ENCODE peak calls at places on chromosomes 4 and X, in five cellular contexts. One of them, this sample, is unnamed. For H3K9me3 and H3K4me1, the result is how much of the 10 kb centered on the place peaks cover.

GRCh38 chrX:29587107-29587506 is 628.3 kb upstream of the MAGEB2 start:
- DNase-seq in pancreas: no peak
- DNase-seq in MM.1S: no peak
- DNase-seq in right cardiac atrium: no peak
- DNase-seq in astrocyte: no peak
- DNase-seq in this sample: peak

GRCh38 chr4:186770446-186771175 is 47.0 kb upstream of the FAT1 start:
- DNase-seq in MM.1S: no peak
- DNase-seq in right cardiac atrium: no peak
- DNase-seq in astrocyte: peak
- DNase-seq in pancreas: no peak
- DNase-seq in this sample: no peak

GRCh38 chr4:4969298-4969697 is 50.0 kb downstream of the CYTL1 start:
- DNase-seq in MM.1S: no peak
- DNase-seq in pancreas: no peak
- DNase-seq in astrocyte: no peak
- DNase-seq in right cardiac atrium: peak
- DNase-seq in this sample: no peak

GRCh38 chr4:164768516-164768915 is 14.6 kb downstream of the SMIM31 start:
- DNase-seq in astrocyte: no peak
- DNase-seq in MM.1S: peak
- DNase-seq in right cardiac atrium: no peak
- DNase-seq in pancreas: no peak
- DNase-seq in this sample: no peak

GRCh38 chrX:119541188-119541587 is 24.0 kb downstream of the STEEP1 start:
- DNase-seq in MM.1S: no peak
- DNase-seq in astrocyte: peak
- DNase-seq in pancreas: no peak
- DNase-seq in right cardiac atrium: no peak
- DNase-seq in this sample: no peak

GRCh38 chr4:185578284-185578683 is 43.0 kb upstream of the PDLIM3 start:
- DNase-seq in MM.1S: no peak
- DNase-seq in right cardiac atrium: no peak
- DNase-seq in astrocyte: no peak
- DNase-seq in pancreas: no peak
- DNase-seq in this sample: no peak

GRCh38 chr4:73067971-73068394 is 1.5 kb downstream of the COX18 start:
- DNase-seq in astrocyte: peak
- DNase-seq in right cardiac atrium: no peak
- DNase-seq in pancreas: no peak
- DNase-seq in MM.1S: no peak
- DNase-seq in this sample: no peak

GRCh38 chr4:83197555-83198235 is 83.2 kb upstream of the PLAC8 start:
- DNase-seq in right cardiac atrium: peak
- DNase-seq in MM.1S: no peak
- DNase-seq in astrocyte: no peak
- DNase-seq in pancreas: no peak
- DNase-seq in this sample: no peak

GRCh38 chrX:65723706-65724105 is 56.3 kb downstream of the MSN start:
- DNase-seq in MM.1S: peak
- DNase-seq in astrocyte: no peak
- DNase-seq in right cardiac atrium: no peak
- DNase-seq in pancreas: no peak
- DNase-seq in this sample: peak

GRCh38 chr4:86960557-86960959 is 25.7 kb downstream of the AFF1 start:
- DNase-seq in right cardiac atrium: no peak
- DNase-seq in pancreas: no peak
- DNase-seq in astrocyte: no peak
- DNase-seq in MM.1S: no peak
- DNase-seq in this sample: no peak

GRCh38 chr4:106595906-106596305 is 227.3 kb upstream of the GIMD1 start:
- DNase-seq in pancreas: no peak
- DNase-seq in right cardiac atrium: no peak
- DNase-seq in astrocyte: no peak
- DNase-seq in MM.1S: no peak
- DNase-seq in this sample: no peak

GRCh38 chr4:88526221-88526815 is 2.7 kb upstream of the PYURF start:
- DNase-seq in astrocyte: no peak
- DNase-seq in right cardiac atrium: no peak
- DNase-seq in MM.1S: peak
- DNase-seq in pancreas: no peak
- DNase-seq in this sample: no peak

GRCh38 chr4:119729815-119730643 is 101.4 kb upstream of the PDE5A start:
- DNase-seq in astrocyte: peak
- DNase-seq in MM.1S: no peak
- DNase-seq in right cardiac atrium: peak
- DNase-seq in pancreas: peak
- DNase-seq in this sample: no peak

GRCh38 chrX:153739754-153740486 is 15.3 kb downstream of the ABCD1 start:
- DNase-seq in astrocyte: no peak
- DNase-seq in pancreas: no peak
- DNase-seq in right cardiac atrium: peak
- DNase-seq in MM.1S: no peak
- DNase-seq in this sample: no peak

GRCh38 chr4:111793686-111794085 is 351.6 kb upstream of the FAM241A start:
- DNase-seq in pancreas: no peak
- DNase-seq in right cardiac atrium: no peak
- DNase-seq in astrocyte: no peak
- DNase-seq in MM.1S: no peak
- DNase-seq in this sample: no peak

GRCh38 chr4:146095091-146095690 is 80.3 kb upstream of the LSM6 start:
- DNase-seq in astrocyte: peak
- DNase-seq in pancreas: peak
- DNase-seq in right cardiac atrium: no peak
- DNase-seq in MM.1S: peak
- DNase-seq in this sample: no peak

GRCh38 chrX:115562492-115562872 is 1.5 kb downstream of the PLS3 start:
- DNase-seq in right cardiac atrium: no peak
- DNase-seq in pancreas: no peak
- DNase-seq in astrocyte: peak
- DNase-seq in MM.1S: no peak
- DNase-seq in this sample: no peak

GRCh38 chrX:23451266-23451665 is 116.6 kb downstream of the PTCHD1 start:
- DNase-seq in MM.1S: no peak
- DNase-seq in right cardiac atrium: no peak
- DNase-seq in pancreas: no peak
- DNase-seq in astrocyte: no peak
- DNase-seq in this sample: no peak

GRCh38 chrX:7252013-7252610 is 104.2 kb upstream of the PUDP start:
- DNase-seq in MM.1S: peak
- DNase-seq in right cardiac atrium: no peak
- DNase-seq in astrocyte: no peak
- DNase-seq in pancreas: peak
- DNase-seq in this sample: no peak

GRCh38 chr4:157222764-157223145 is 2.2 kb downstream of the GRIA2 start:
- DNase-seq in right cardiac atrium: no peak
- DNase-seq in astrocyte: peak
- DNase-seq in MM.1S: no peak
- DNase-seq in pancreas: no peak
- DNase-seq in this sample: no peak

GRCh38 chr4:650951-651883 is 22.9 kb downstream of the ATP5ME start:
- DNase-seq in MM.1S: no peak
- DNase-seq in astrocyte: no peak
- DNase-seq in pancreas: no peak
- DNase-seq in right cardiac atrium: no peak
- DNase-seq in this sample: no peak

GRCh38 chrX:21870494-21870893 is 14.7 kb downstream of the YY2 start:
- DNase-seq in astrocyte: no peak
- DNase-seq in pancreas: no peak
- DNase-seq in right cardiac atrium: no peak
- DNase-seq in MM.1S: no peak
- DNase-seq in this sample: no peak

GRCh38 chr4:159552979-159553768 is 450.3 kb downstream of the RAPGEF2 start:
- DNase-seq in pancreas: peak
- DNase-seq in astrocyte: no peak
- DNase-seq in right cardiac atrium: no peak
- DNase-seq in MM.1S: no peak
- DNase-seq in this sample: no peak

GRCh38 chr4:113450681-113451080 is 310.9 kb downstream of the CAMK2D start:
- DNase-seq in MM.1S: no peak
- DNase-seq in pancreas: no peak
- DNase-seq in right cardiac atrium: no peak
- DNase-seq in astrocyte: no peak
- DNase-seq in this sample: no peak

GRCh38 chr4:140090215-140090731 is 63.7 kb downstream of the MAML3 start:
- DNase-seq in MM.1S: no peak
- DNase-seq in astrocyte: peak
- DNase-seq in pancreas: no peak
- DNase-seq in right cardiac atrium: no peak
- DNase-seq in this sample: no peak

GRCh38 chrX:132855760-132856341 is 102.6 kb downstream of the HS6ST2 start:
- DNase-seq in pancreas: no peak
- DNase-seq in MM.1S: peak
- DNase-seq in right cardiac atrium: no peak
- DNase-seq in astrocyte: no peak
- DNase-seq in this sample: no peak

GRCh38 chr4:17366496-17366895 is 145.4 kb downstream of the QDPR start:
- DNase-seq in astrocyte: peak
- DNase-seq in pancreas: no peak
- DNase-seq in MM.1S: no peak
- DNase-seq in right cardiac atrium: peak
- DNase-seq in this sample: no peak

GRCh38 chr4:3291411-3291968 is 1.3 kb upstream of the RGS12 start:
- DNase-seq in pancreas: peak
- DNase-seq in right cardiac atrium: peak
- DNase-seq in MM.1S: no peak
- DNase-seq in astrocyte: no peak
- DNase-seq in this sample: no peak

GRCh38 chr4:110371016-110371795 is 104.7 kb upstream of the ENPEP start:
- DNase-seq in pancreas: no peak
- DNase-seq in astrocyte: peak
- DNase-seq in right cardiac atrium: no peak
- DNase-seq in MM.1S: no peak
- DNase-seq in this sample: no peak

GRCh38 chrX:69362889-69363288 is 141.2 kb upstream of the NALF2 start:
- DNase-seq in right cardiac atrium: peak
- DNase-seq in pancreas: no peak
- DNase-seq in astrocyte: no peak
- DNase-seq in MM.1S: no peak
- DNase-seq in this sample: no peak

GRCh38 chr4:165294907-165295306 is 32.6 kb upstream of the MSMO1 start:
- DNase-seq in right cardiac atrium: no peak
- DNase-seq in astrocyte: no peak
- DNase-seq in pancreas: no peak
- DNase-seq in MM.1S: no peak
- DNase-seq in this sample: peak

GRCh38 chr4:117324851-117325491 is 239.6 kb upstream of the TRAM1L1 start:
- DNase-seq in astrocyte: peak
- DNase-seq in pancreas: no peak
- DNase-seq in MM.1S: no peak
- DNase-seq in right cardiac atrium: no peak
- DNase-seq in this sample: no peak

GRCh38 chrX:131816551-131817136 is 206.5 kb upstream of the STK26 start:
- DNase-seq in pancreas: peak
- DNase-seq in astrocyte: peak
- DNase-seq in MM.1S: peak
- DNase-seq in right cardiac atrium: no peak
- DNase-seq in this sample: peak

DNA sequence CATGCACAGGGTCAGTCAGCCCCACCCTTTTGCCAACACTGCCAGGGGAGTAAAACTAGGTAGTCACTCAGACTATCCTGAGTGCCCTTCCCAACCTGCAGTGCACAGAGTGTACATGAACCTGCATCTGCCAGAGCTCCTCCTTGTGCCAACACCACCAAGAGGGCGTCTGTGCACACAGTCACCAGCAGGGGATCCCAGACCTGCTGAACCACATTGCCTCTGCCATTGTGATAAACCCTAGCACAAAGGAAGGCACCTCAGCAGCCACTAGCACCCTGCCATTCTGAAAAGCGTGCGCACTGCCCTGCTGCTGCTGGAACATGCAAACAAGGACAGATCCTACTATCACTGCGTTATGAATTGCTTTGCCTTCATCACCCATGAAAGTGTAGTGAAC is 247.8 kb upstream of the POU3F4 start:
- DNase-seq in astrocyte: no peak
- DNase-seq in right cardiac atrium: no peak
- DNase-seq in pancreas: no peak
- DNase-seq in MM.1S: no peak
- DNase-seq in this sample: no peak
- H3K9me3 ChIP-seq in astrocyte: under half
- H3K9me3 ChIP-seq in right cardiac atrium: under half
- H3K9me3 ChIP-seq in pancreas: under half
- H3K9me3 ChIP-seq in MM.1S: under half
- H3K9me3 ChIP-seq in this sample: under half

GRCh38 chrX:47706575-47706974 is 47.6 kb upstream of the UXT start:
- DNase-seq in right cardiac atrium: no peak
- DNase-seq in pancreas: no peak
- DNase-seq in astrocyte: peak
- DNase-seq in MM.1S: no peak
- DNase-seq in this sample: no peak
- H3K4me3 ChIP-seq in right cardiac atrium: no peak
- H3K4me3 ChIP-seq in pancreas: no peak
- H3K4me3 ChIP-seq in astrocyte: no peak
- H3K4me3 ChIP-seq in MM.1S: no peak
- H3K4me3 ChIP-seq in this sample: no peak

GRCh38 chr4:7815981-7816380 is 123.7 kb downstream of the AFAP1 start:
- DNase-seq in right cardiac atrium: no peak
- DNase-seq in MM.1S: no peak
- DNase-seq in astrocyte: peak
- DNase-seq in pancreas: no peak
- DNase-seq in this sample: no peak

GRCh38 chr4:7818676-7819041 is 121.0 kb downstream of the AFAP1 start:
- DNase-seq in right cardiac atrium: no peak
- DNase-seq in astrocyte: peak
- DNase-seq in pancreas: no peak
- DNase-seq in MM.1S: no peak
- DNase-seq in this sample: no peak

GRCh38 chr4:7819446-7819845 is 120.2 kb downstream of the AFAP1 start:
- DNase-seq in astrocyte: no peak
- DNase-seq in MM.1S: no peak
- DNase-seq in pancreas: no peak
- DNase-seq in right cardiac atrium: no peak
- DNase-seq in this sample: no peak

GRCh38 chr4:7816771-7817170 is 122.9 kb downstream of the AFAP1 start:
- DNase-seq in MM.1S: no peak
- DNase-seq in pancreas: no peak
- DNase-seq in astrocyte: no peak
- DNase-seq in right cardiac atrium: no peak
- DNase-seq in this sample: no peak

GRCh38 chr4:7817877-7818675 is 121.6 kb downstream of the AFAP1 start:
- DNase-seq in pancreas: peak
- DNase-seq in right cardiac atrium: peak
- DNase-seq in MM.1S: no peak
- DNase-seq in astrocyte: peak
- DNase-seq in this sample: no peak
- H3K4me1 ChIP-seq in pancreas: under half
- H3K4me1 ChIP-seq in right cardiac atrium: under half
- H3K4me1 ChIP-seq in MM.1S: under half
- H3K4me1 ChIP-seq in astrocyte: half or more
- H3K4me1 ChIP-seq in this sample: under half

GRCh38 chr4:32748498-32748897 is 2028.3 kb downstream of the PCDH7 start:
- DNase-seq in right cardiac atrium: no peak
- DNase-seq in pancreas: no peak
- DNase-seq in MM.1S: no peak
- DNase-seq in astrocyte: no peak
- DNase-seq in this sample: no peak

GRCh38 chr4:32748061-32748460 is 2027.9 kb downstream of the PCDH7 start:
- DNase-seq in pancreas: no peak
- DNase-seq in MM.1S: no peak
- DNase-seq in astrocyte: no peak
- DNase-seq in right cardiac atrium: no peak
- DNase-seq in this sample: no peak

GRCh38 chr4:32752962-32753361 is 2032.8 kb downstream of the PCDH7 start:
- DNase-seq in pancreas: no peak
- DNase-seq in astrocyte: no peak
- DNase-seq in MM.1S: no peak
- DNase-seq in right cardiac atrium: no peak
- DNase-seq in this sample: no peak
- H3K9me3 ChIP-seq in pancreas: under half
- H3K9me3 ChIP-seq in astrocyte: under half
- H3K9me3 ChIP-seq in MM.1S: under half
- H3K9me3 ChIP-seq in right cardiac atrium: under half
- H3K9me3 ChIP-seq in this sample: under half

This sample was measured in GM12878.